ENCODE peak calls at places on chromosomes 16 and 17, in four cellular contexts. K, W, N and R are unnamed samples.

GRCh38 chr17:4072487-4073157 is 70.2 kb downstream of the ZZEF1 start:
- DNase-seq in K (no peak), W (peak), N (no peak), R (no peak)

GRCh38 chr17:17910060-17910459 is 62.1 kb downstream of the TOM1L2 start:
- DNase-seq in K (no peak), W (no peak), N (no peak), R (no peak)

GRCh38 chr17:64236827-64237403 is 26.1 kb downstream of the TEX2 start:
- DNase-seq in K (no peak), W (peak), N (no peak), R (peak)

GRCh38 chr16:85216522-85217375 is 104.5 kb upstream of the CIBAR2 start:
- DNase-seq in K (no peak), W (no peak), N (no peak), R (no peak)

GRCh38 chr17:3531266-3532101 is 26.1 kb downstream of the TRPV3 start:
- DNase-seq in K (no peak), W (no peak), N (no peak), R (no peak)

GRCh38 chr16:5852151-5852550 is 754.6 kb upstream of the EEF2KMT start:
- DNase-seq in K (no peak), W (no peak), N (no peak), R (no peak)

GRCh38 chr17:56887552-56888467 is 26.0 kb downstream of the TRIM25 start:
- DNase-seq in K (no peak), W (no peak), N (no peak), R (no peak)

GRCh38 chr16:47524007-47524405 is 62.9 kb downstream of the PHKB start:
- DNase-seq in K (no peak), W (no peak), N (no peak), R (no peak)

GRCh38 chr17:17269926-17270773 is 10.9 kb downstream of the COPS3 start:
- DNase-seq in K (no peak), W (no peak), N (no peak), R (peak)

GRCh38 chr16:89094252-89094901 is 725 bp downstream of the ACSF3 start:
- DNase-seq in K (no peak), W (peak), N (no peak), R (peak)

GRCh38 chr17:6347776-6348175 is 87.1 kb downstream of the AIPL1 start:
- DNase-seq in K (no peak), W (no peak), N (no peak), R (no peak)

GRCh38 chr17:77459018-77459755 is 318.4 kb downstream of the SEC14L1 start:
- DNase-seq in K (no peak), W (no peak), N (no peak), R (no peak)

GRCh38 chr17:75507712-75508111 is 7.6 kb downstream of the CASKIN2 start:
- DNase-seq in K (no peak), W (no peak), N (no peak), R (no peak)

GRCh38 chr16:1398826-1399581 is 15.5 kb downstream of the UNKL start:
- DNase-seq in K (peak), W (no peak), N (no peak), R (no peak)

GRCh38 chr16:106623-107324 is 28.7 kb downstream of the MPG start:
- DNase-seq in K (no peak), W (peak), N (peak), R (peak)

GRCh38 chr17:56661906-56662305 is 68.4 kb downstream of the NOG start:
- DNase-seq in K (no peak), W (no peak), N (no peak), R (no peak)

GRCh38 chr16:27431773-27432599 is 30.0 kb downstream of the IL21R start:
- DNase-seq in K (no peak), W (peak), N (no peak), R (no peak)

GRCh38 chr17:35588196-35588920 is 1.2 kb downstream of the AP2B1 start:
- DNase-seq in K (no peak), W (peak), N (no peak), R (no peak)